ENCODE peak calls at places on chromosomes 3 and 15, in eight cellular contexts. S is psoas muscle; Q is body of pancreas; Y is Calu3; G is fibroblast of mammary gland; E is CD8-positive, alpha-beta T cell; D is A549; P is AG09309. U is an unnamed sample.
A peak's percentile ranks its signal among the peaks of the same experiment; 100 is the strongest.

GRCh38 chr3:105653868-105654267 is 214.9 kb downstream of the CBLB start:
- DNase-seq in P (no peak), S (no peak), D (no peak), Y (no peak), Q (no peak), G (no peak), E (no peak), U (no peak)

GRCh38 chr3:157532529-157533297 is 29.5 kb upstream of the VEPH1 start:
- DNase-seq in D (peak; percentile 58), P (peak; percentile 81), Y (peak; percentile 74), S (no peak), E (no peak), Q (peak; percentile 28), G (peak; percentile 92), U (peak; percentile 58)

GRCh38 chr3:29555590-29555989 is 274.7 kb downstream of the RBMS3 start:
- DNase-seq in D (no peak), P (peak; percentile 7), S (no peak), E (no peak), Y (no peak), G (no peak), Q (no peak), U (no peak)

GRCh38 chr3:72231439-72232196 is 446.7 kb upstream of the PROK2 start:
- DNase-seq in G (peak; percentile 82), Y (no peak), P (no peak), D (no peak), E (no peak), S (no peak), Q (no peak), U (no peak)

GRCh38 chr3:89172150-89172549 is 64.7 kb downstream of the EPHA3 start:
- DNase-seq in E (no peak), Q (no peak), S (no peak), D (no peak), P (no peak), G (no peak), Y (no peak), U (no peak)

GRCh38 chr15:59247364-59247763 is 40.7 kb downstream of the LDHAL6B start:
- DNase-seq in Y (peak; percentile 69), Q (peak; percentile 63), D (peak; percentile 73), P (peak; percentile 40), G (peak; percentile 76), E (peak; percentile 20), S (no peak), U (peak; percentile 68)

GRCh38 chr3:112307557-112307956 is 13.5 kb upstream of the SLC9C1 start:
- DNase-seq in E (no peak), S (no peak), P (no peak), G (no peak), D (no peak), Y (no peak), Q (no peak), U (no peak)

GRCh38 chr3:129238945-129239705 is 10.3 kb upstream of the COPG1 start:
- DNase-seq in G (peak; percentile 73), P (peak; percentile 31), Q (no peak), Y (no peak), E (no peak), S (no peak), D (no peak), U (no peak)

GRCh38 chr3:197748597-197749314 is 927 bp upstream of the FYTTD1 start:
- DNase-seq in S (no peak), D (no peak), P (no peak), Q (no peak), Y (no peak), E (no peak), G (peak; percentile 60), U (no peak)

GRCh38 chr3:26260073-26260623 is 362.4 kb upstream of the LRRC3B start:
- DNase-seq in E (no peak), P (no peak), D (no peak), S (no peak), Y (no peak), G (no peak), Q (peak; percentile 6), U (no peak)

GRCh38 chr15:57031605-57032004 is 113.2 kb downstream of the TCF12 start:
- DNase-seq in G (peak; percentile 79), E (no peak), P (no peak), Q (peak; percentile 15), D (no peak), S (no peak), Y (no peak), U (no peak)

GRCh38 chr3:126352476-126353454 is 4.4 kb downstream of the KLF15 start:
- DNase-seq in Q (no peak), G (peak; percentile 93), E (no peak), Y (no peak), S (peak; percentile 30), P (no peak), D (no peak), U (no peak)

GRCh38 chr15:97868964-97869363 is 91.5 kb upstream of the ARRDC4 start:
- DNase-seq in D (no peak), Q (no peak), P (no peak), S (no peak), Y (no peak), G (no peak), E (no peak), U (no peak)

GRCh38 chr3:31793040-31793439 is 188.0 kb downstream of the OSBPL10 start:
- DNase-seq in S (no peak), G (no peak), E (no peak), Y (no peak), D (no peak), Q (no peak), P (no peak), U (no peak)

GRCh38 chr15:52112203-52112750 is 298 bp downstream of the BCL2L10 start:
- DNase-seq in D (no peak), G (no peak), P (no peak), Y (peak; percentile 46), Q (peak; percentile 42), E (peak; percentile 13), S (peak; percentile 23), U (peak; percentile 43)

GRCh38 chr3:70919661-70920060 is 607.2 kb upstream of the MDFIC2 start:
- DNase-seq in Q (no peak), S (no peak), E (no peak), D (no peak), G (no peak), Y (no peak), P (no peak), U (no peak)

GRCh38 chr3:192186508-192186907 is 540.8 kb downstream of the FGF12 start:
- DNase-seq in G (no peak), E (no peak), Y (no peak), D (no peak), P (no peak), S (no peak), Q (no peak), U (no peak)

GRCh38 chr3:89787485-89787884 is 680.1 kb downstream of the EPHA3 start:
- DNase-seq in S (no peak), G (peak; percentile 4), Y (no peak), D (no peak), E (no peak), Q (no peak), P (no peak), U (no peak)

GRCh38 chr3:100289339-100289738 is 28.5 kb downstream of the TBC1D23 start:
- DNase-seq in S (no peak), P (no peak), E (no peak), D (no peak), G (no peak), Y (no peak), Q (no peak), U (no peak)

GRCh38 chr15:72474912-72475601 is 927 bp downstream of the ARIH1 start:
- DNase-seq in Y (peak; percentile 80), S (peak; percentile 80), G (peak; percentile 74), Q (peak; percentile 82), D (peak; percentile 70), E (peak; percentile 64), P (no peak), U (peak; percentile 78)

GRCh38 chr3:40718681-40719080 is 193.9 kb downstream of the ZNF621 start:
- DNase-seq in G (no peak), E (no peak), Y (no peak), D (no peak), S (no peak), Q (no peak), P (no peak), U (no peak)

GRCh38 chr3:63763156-63763555 is 55.9 kb upstream of the C3orf49 start:
- DNase-seq in P (no peak), D (no peak), Q (no peak), E (no peak), G (peak; percentile 83), S (no peak), Y (no peak), U (no peak)

GRCh38 chr3:10845240-10845761 is 29.3 kb downstream of the SLC6A11 start:
- DNase-seq in E (no peak), Y (no peak), Q (no peak), S (no peak), D (no peak), G (no peak), P (no peak), U (no peak)

GRCh38 chr3:124599779-124600693 is 130.2 kb upstream of the UMPS start:
- DNase-seq in Y (peak; percentile 74), D (no peak), E (no peak), S (no peak), P (no peak), Q (no peak), G (no peak), U (no peak)
- TF ChIP-seq CTCF in Y (no peak), D (no peak), E (no peak), S (no peak), P (no peak), Q (no peak), G (no peak), U (no peak)

GRCh38 chr3:43894176-43895049 is 203.7 kb downstream of the ABHD5 start:
- DNase-seq in D (peak; percentile 45), S (peak; percentile 46), Q (peak; percentile 63), E (no peak), P (peak; percentile 16), Y (peak; percentile 64), G (peak; percentile 70), U (peak; percentile 65)
- TF ChIP-seq CTCF in D (no peak), S (no peak), Q (no peak), E (no peak), P (no peak), Y (peak; percentile 12), G (no peak), U (no peak)

GRCh38 chr3:162400697-162401096 is 904.1 kb downstream of the OTOL1 start:
- DNase-seq in S (no peak), G (no peak), D (no peak), Y (no peak), Q (no peak), P (no peak), E (no peak), U (no peak)
- TF ChIP-seq CTCF in S (no peak), G (no peak), D (no peak), Y (peak; percentile 19), Q (no peak), P (no peak), E (no peak), U (no peak)

DNA sequence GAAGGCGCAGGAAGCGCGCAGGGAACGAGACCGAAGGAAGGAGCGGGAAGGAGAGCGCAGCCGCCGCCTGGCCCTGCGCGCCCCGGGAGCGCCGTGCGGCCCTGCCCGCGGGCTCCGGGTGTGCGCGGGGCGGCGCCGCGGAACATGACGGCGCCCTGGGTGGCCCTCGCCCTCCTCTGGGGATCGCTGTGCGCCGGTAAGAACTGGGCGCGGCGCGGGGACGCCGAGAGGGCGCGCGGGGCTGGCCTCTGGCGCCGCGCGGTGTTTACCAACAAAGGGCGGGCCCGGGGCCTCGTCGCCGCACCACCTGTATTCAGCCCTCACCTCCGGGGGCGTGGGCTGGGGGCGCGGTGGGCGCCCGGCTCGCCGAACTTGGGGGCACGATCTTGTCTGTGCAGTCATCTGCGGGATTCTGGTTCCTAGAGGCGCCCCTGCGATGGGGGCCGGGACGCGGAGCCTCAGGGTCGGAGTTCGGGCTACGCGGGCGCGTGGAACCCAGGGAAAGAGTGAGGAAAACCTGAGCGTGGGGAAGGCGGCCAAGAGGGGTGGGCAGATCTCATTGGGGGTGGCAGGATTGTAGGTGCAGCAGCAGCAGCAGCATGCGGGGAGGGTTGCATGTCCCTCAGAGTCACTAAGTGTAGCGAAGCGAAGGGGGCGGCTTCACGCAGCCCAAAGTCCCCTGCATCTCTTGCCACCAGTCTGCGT is 641 bp downstream of the ACVR2B start:
- DNase-seq in Y (peak; percentile 32), D (peak; percentile 33), E (no peak), G (peak; percentile 3), S (peak; percentile 39), P (no peak), Q (peak; percentile 62), U (no peak)
- TF ChIP-seq CTCF in Y (no peak), D (no peak), E (no peak), G (no peak), S (no peak), P (no peak), Q (no peak), U (no peak)